ENCODE peak calls at places on chromosomes 16 and 17, in nine cellular contexts. E is HS-27A, Q is left kidney, C is ELR, S is colonic mucosa, L is NCI-H1930, Z is dorsolateral prefrontal cortex, X is left lung, B is body of pancreas. D is an unnamed sample.
A peak's percentile ranks its signal among the peaks of the same experiment; 100 is the strongest.

GRCh38 chr16:28538733-28539596 is at the start of gene NUPR1:
- DNase-seq in E (peak; percentile 65), Q (peak; percentile 51), C (peak; percentile 51), S (peak; percentile 97), L (no peak), Z (peak; percentile 58), X (peak; percentile 87), B (peak; percentile 98), D (peak; percentile 90)

GRCh38 chr17:44760474-44761308 is 1.9 kb downstream of the ADAM11 start:
- DNase-seq in E (no peak), Q (no peak), C (no peak), S (no peak), L (no peak), Z (no peak), X (peak; percentile 42), B (no peak), D (no peak)

GRCh38 chr17:10013360-10014112 is 108.5 kb upstream of the RCVRN start:
- DNase-seq in E (no peak), Q (no peak), C (peak; percentile 12), S (peak; percentile 34), L (no peak), Z (no peak), X (no peak), B (no peak), D (no peak)

GRCh38 chr17:39615434-39615833 is 7.7 kb upstream of the NEUROD2 start:
- DNase-seq in E (no peak), Q (no peak), C (no peak), S (no peak), L (no peak), Z (no peak), X (peak; percentile 59), B (no peak), D (no peak)

GRCh38 chr17:71779482-71779881 is 341.3 kb upstream of the SOX9 start:
- DNase-seq in E (no peak), Q (no peak), C (no peak), S (no peak), L (no peak), Z (no peak), X (no peak), B (no peak), D (no peak)

GRCh38 chr17:64377769-64378282 is 12.8 kb downstream of the PECAM1 start:
- DNase-seq in E (no peak), Q (no peak), C (peak; percentile 68), S (no peak), L (no peak), Z (no peak), X (no peak), B (no peak), D (no peak)

GRCh38 chr17:81688616-81689015 is 4.8 kb downstream of the HGS start:
- DNase-seq in E (no peak), Q (no peak), C (no peak), S (no peak), L (no peak), Z (no peak), X (no peak), B (no peak), D (no peak)

GRCh38 chr17:27378482-27379200 is 77.6 kb upstream of the KSR1 start:
- DNase-seq in E (no peak), Q (peak; percentile 70), C (no peak), S (no peak), L (no peak), Z (no peak), X (no peak), B (no peak), D (no peak)

GRCh38 chr16:71807905-71808592 is 585 bp downstream of the AP1G1 start:
- DNase-seq in E (no peak), Q (no peak), C (peak; percentile 56), S (peak; percentile 42), L (no peak), Z (no peak), X (no peak), B (peak; percentile 45), D (peak; percentile 11)

GRCh38 chr16:60636117-60636516 is 1400.1 kb downstream of the CDH8 start:
- DNase-seq in E (no peak), Q (peak; percentile 20), C (no peak), S (no peak), L (no peak), Z (no peak), X (no peak), B (no peak), D (no peak)

GRCh38 chr16:11383481-11384183 is 38.4 kb downstream of the RMI2 start:
- DNase-seq in E (no peak), Q (no peak), C (no peak), S (no peak), L (no peak), Z (no peak), X (no peak), B (no peak), D (no peak)